ENCODE peak calls at places on chromosome 11, in ten cellular contexts. X is stimulated activated CD4-positive, alpha-beta T cell treated with anti-CD3 and anti-CD28 coated beads, Interleukin-15, amount 100 ng/mL, for 24 hours; E is brain microvascular endothelial cell; K is bronchial epithelial cell; O is OCI-LY7; S is HCT116; M is H9; F is AG09309; C is HL-60; B is CD8-positive, alpha-beta memory T cell. N is an unnamed sample.

GRCh38 chr11:26608507-26609146 is 36.6 kb upstream of the MUC15 start:
- DNase-seq in X (no peak), E (no peak), K (no peak), O (no peak), S (no peak), M (no peak), F (no peak), C (no peak), B (no peak), N (no peak)

GRCh38 chr11:34358666-34359547 is 1.1 kb upstream of the ABTB2 start:
- DNase-seq in X (peak), E (peak), K (peak), O (peak), S (peak), M (peak), F (no peak), C (peak), B (peak), N (peak)

GRCh38 chr11:87322570-87322969 is 284.8 kb downstream of the TMEM135 start:
- DNase-seq in X (no peak), E (no peak), K (no peak), O (no peak), S (no peak), M (no peak), F (no peak), C (no peak), B (no peak), N (no peak)

GRCh38 chr11:100340416-100341323 is 346.4 kb upstream of the ARHGAP42 start:
- DNase-seq in X (no peak), E (no peak), K (peak), O (no peak), S (no peak), M (no peak), F (no peak), C (no peak), B (no peak), N (no peak)

GRCh38 chr11:33828604-33829429 is 54.5 kb upstream of the FBXO3 start:
- DNase-seq in X (no peak), E (no peak), K (no peak), O (no peak), S (no peak), M (peak), F (no peak), C (no peak), B (no peak), N (no peak)

GRCh38 chr11:60994450-60995135 is 23.1 kb downstream of the CD6 start:
- DNase-seq in X (peak), E (no peak), K (no peak), O (no peak), S (no peak), M (no peak), F (no peak), C (no peak), B (no peak), N (no peak)

GRCh38 chr11:19389787-19390303 is 149.1 kb upstream of the E2F8 start:
- DNase-seq in X (no peak), E (no peak), K (no peak), O (no peak), S (no peak), M (no peak), F (no peak), C (no peak), B (no peak), N (no peak)

GRCh38 chr11:106076421-106076922 is 675 bp downstream of the KBTBD3 start:
- DNase-seq in X (peak), E (no peak), K (peak), O (peak), S (no peak), M (no peak), F (no peak), C (no peak), B (peak), N (no peak)

GRCh38 chr11:19076744-19077589 is 16.4 kb upstream of the MRGPRX2 start:
- DNase-seq in X (peak), E (peak), K (peak), O (peak), S (peak), M (peak), F (no peak), C (peak), B (peak), N (no peak)

GRCh38 chr11:72263363-72263762 is 19.4 kb upstream of the PHOX2A start:
- DNase-seq in X (no peak), E (peak), K (peak), O (no peak), S (no peak), M (no peak), F (peak), C (no peak), B (no peak), N (no peak)

GRCh38 chr11:119989422-119989821 is 148.5 kb downstream of the TRIM29 start:
- DNase-seq in X (no peak), E (no peak), K (no peak), O (no peak), S (no peak), M (no peak), F (no peak), C (no peak), B (no peak), N (no peak)

GRCh38 chr11:111189466-111189865 is 56.1 kb upstream of the POU2AF2 start:
- DNase-seq in X (no peak), E (no peak), K (peak), O (peak), S (no peak), M (no peak), F (no peak), C (no peak), B (no peak), N (no peak)

GRCh38 chr11:22472306-22472705 is 134.1 kb downstream of the SLC17A6 start:
- DNase-seq in X (no peak), E (no peak), K (peak), O (no peak), S (no peak), M (peak), F (no peak), C (no peak), B (no peak), N (no peak)

GRCh38 chr11:2775626-2776350 is 76.0 kb upstream of the KCNQ1OT1 start:
- DNase-seq in X (no peak), E (no peak), K (no peak), O (no peak), S (no peak), M (no peak), F (no peak), C (no peak), B (no peak), N (no peak)

GRCh38 chr11:9095421-9095820 is 4.0 kb upstream of the SCUBE2 start:
- DNase-seq in X (peak), E (no peak), K (no peak), O (no peak), S (no peak), M (peak), F (no peak), C (no peak), B (no peak), N (no peak)

GRCh38 chr11:106727261-106727660 is 291.0 kb downstream of the GUCY1A2 start:
- DNase-seq in X (no peak), E (no peak), K (no peak), O (no peak), S (no peak), M (no peak), F (no peak), C (no peak), B (no peak), N (no peak)

GRCh38 chr11:104594228-104594958 is 303.9 kb downstream of the CASP12 start:
- DNase-seq in X (no peak), E (peak), K (peak), O (no peak), S (no peak), M (no peak), F (no peak), C (no peak), B (no peak), N (no peak)